ENCODE peak calls at places on chromosomes 6 and 20, in nine cellular contexts. A is adrenal gland, M is retinal pigment epithelial cell, D is prostate gland, C is cardiac fibroblast, Z is B cell, O is AG04450, I is pancreas, R is foreskin keratinocyte. N is an unnamed sample.

GRCh38 chr6:147441751-147442150 is 66.7 kb upstream of the SAMD5 start:
- DNase-seq in A (no peak), M (peak; percentile 86), D (no peak), C (no peak), Z (no peak), O (no peak), I (no peak), R (no peak), N (no peak)

GRCh38 chr6:83827050-83827449 is 26.1 kb upstream of the RIPPLY2 start:
- DNase-seq in A (no peak), M (no peak), D (no peak), C (peak; percentile 4), Z (no peak), O (no peak), I (no peak), R (no peak), N (no peak)

GRCh38 chr6:79250107-79250514 is 15.6 kb upstream of the HMGN3 start:
- DNase-seq in A (no peak), M (no peak), D (no peak), C (no peak), Z (no peak), O (no peak), I (no peak), R (no peak), N (no peak)

GRCh38 chr6:121590438-121590837 is 155.0 kb downstream of the GJA1 start:
- DNase-seq in A (no peak), M (no peak), D (no peak), C (peak; percentile 80), Z (no peak), O (no peak), I (no peak), R (no peak), N (no peak)

GRCh38 chr20:6651016-6651415 is 116.5 kb upstream of the BMP2 start:
- DNase-seq in A (peak; percentile 67), M (no peak), D (no peak), C (peak; percentile 84), Z (no peak), O (no peak), I (no peak), R (peak; percentile 81), N (no peak)

GRCh38 chr6:144912474-144912873 is 627.3 kb downstream of the UTRN start:
- DNase-seq in A (no peak), M (peak; percentile 75), D (no peak), C (peak; percentile 66), Z (no peak), O (peak; percentile 57), I (no peak), R (peak; percentile 48), N (no peak)

GRCh38 chr6:105598264-105598663 is 195.4 kb upstream of the PREP start:
- DNase-seq in A (no peak), M (no peak), D (no peak), C (no peak), Z (no peak), O (no peak), I (no peak), R (no peak), N (no peak)

GRCh38 chr6:44699082-44699481 is 311.6 kb downstream of the CDC5L start:
- DNase-seq in A (no peak), M (no peak), D (no peak), C (peak; percentile 53), Z (no peak), O (no peak), I (no peak), R (no peak), N (no peak)

GRCh38 chr20:15257471-15257870 is 920.1 kb upstream of the FLRT3 start:
- DNase-seq in A (no peak), M (no peak), D (no peak), C (no peak), Z (no peak), O (no peak), I (no peak), R (no peak), N (no peak)

GRCh38 chr20:57263127-57263609 is 3.3 kb downstream of the BMP7 start:
- DNase-seq in A (no peak), M (no peak), D (no peak), C (no peak), Z (no peak), O (no peak), I (no peak), R (no peak), N (no peak)

GRCh38 chr6:34018026-34018425 is 127.9 kb downstream of the GRM4 start:
- DNase-seq in A (no peak), M (no peak), D (no peak), C (no peak), Z (no peak), O (no peak), I (no peak), R (no peak), N (no peak)

GRCh38 chr6:31920803-31921202 is 6.7 kb upstream of the C2 start:
- DNase-seq in A (no peak), M (no peak), D (peak; percentile 41), C (peak; percentile 20), Z (no peak), O (no peak), I (no peak), R (no peak), N (no peak)

GRCh38 chr6:38554700-38555413 is 84.9 kb downstream of the BTBD9 start:
- DNase-seq in A (no peak), M (no peak), D (no peak), C (peak; percentile 60), Z (no peak), O (no peak), I (no peak), R (peak; percentile 21), N (no peak)

GRCh38 chr6:159012201-159012600 is 12.2 kb upstream of the RSPH3 start:
- DNase-seq in A (no peak), M (no peak), D (no peak), C (peak; percentile 33), Z (no peak), O (no peak), I (no peak), R (no peak), N (no peak)

GRCh38 chr6:159017757-159018559 is 18.0 kb upstream of the RSPH3 start:
- DNase-seq in A (no peak), M (no peak), D (no peak), C (no peak), Z (no peak), O (no peak), I (no peak), R (no peak), N (no peak)

GRCh38 chr6:159014406-159014805 is 14.4 kb upstream of the RSPH3 start:
- DNase-seq in A (no peak), M (no peak), D (no peak), C (no peak), Z (no peak), O (no peak), I (no peak), R (no peak), N (no peak)

GRCh38 chr6:159008656-159009288 is 8.8 kb upstream of the RSPH3 start:
- DNase-seq in A (no peak), M (no peak), D (no peak), C (peak; percentile 50), Z (no peak), O (no peak), I (no peak), R (no peak), N (no peak)

GRCh38 chr6:159013229-159013628 is 13.2 kb upstream of the RSPH3 start:
- DNase-seq in A (no peak), M (no peak), D (no peak), C (no peak), Z (no peak), O (no peak), I (no peak), R (no peak), N (no peak)
- TF ChIP-seq CTCF in A (no peak), M (no peak), D (no peak), C (no peak), Z (no peak), O (no peak), I (no peak), R (no peak), N (no peak)

DNA sequence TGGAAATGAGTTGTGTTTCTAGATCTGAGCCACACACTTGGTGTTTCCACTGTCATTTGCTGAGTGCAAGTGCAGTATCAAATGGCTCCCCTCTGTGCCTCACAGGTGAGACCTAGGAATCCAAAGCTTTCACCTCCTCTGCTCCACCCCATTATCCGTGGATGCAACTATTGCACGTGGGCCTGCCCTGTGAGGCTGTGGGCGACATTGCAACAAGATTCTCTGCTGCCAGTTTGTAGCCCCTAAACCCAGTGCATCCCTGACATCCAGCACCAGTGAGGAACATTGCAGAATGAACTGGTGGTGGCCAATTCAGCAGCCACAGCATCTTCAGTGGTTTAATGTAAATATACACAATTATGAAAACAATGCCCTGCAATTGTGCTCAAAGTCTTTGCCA is 115.0 kb upstream of the FOXA2 start:
- DNase-seq in A (no peak), M (no peak), D (no peak), C (no peak), Z (no peak), O (no peak), I (no peak), R (no peak), N (no peak)
- TF ChIP-seq CTCF in A (no peak), M (no peak), D (no peak), C (no peak), Z (no peak), O (no peak), I (no peak), R (no peak), N (no peak)

DNA sequence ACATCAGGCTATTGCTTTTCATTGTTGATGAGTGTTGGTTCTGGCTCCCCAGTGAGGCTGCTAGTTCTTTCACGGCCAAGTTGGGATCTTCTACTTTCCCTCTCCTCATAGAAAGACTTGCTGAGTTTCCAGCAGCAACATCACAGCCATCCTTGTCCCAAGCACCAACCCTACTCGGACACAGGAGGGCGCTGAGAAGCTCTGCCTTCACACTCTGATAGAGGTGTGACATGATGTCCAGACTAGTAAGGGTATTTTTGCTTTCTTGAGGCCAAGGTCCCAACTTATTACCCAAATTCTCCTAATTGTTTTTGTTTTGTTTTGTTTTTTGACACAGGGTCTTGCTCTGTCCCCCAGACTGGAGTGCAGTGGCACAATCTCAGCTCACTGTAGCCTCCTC is 3.0 kb upstream of the GCM1 start:
- DNase-seq in A (no peak), M (no peak), D (no peak), C (no peak), Z (no peak), O (no peak), I (no peak), R (no peak), N (no peak)
- TF ChIP-seq CTCF in A (no peak), M (peak; percentile 58), D (no peak), C (peak; percentile 32), Z (peak; percentile 12), O (peak; percentile 29), I (no peak), R (peak; percentile 44), N (peak; percentile 9)

DNA sequence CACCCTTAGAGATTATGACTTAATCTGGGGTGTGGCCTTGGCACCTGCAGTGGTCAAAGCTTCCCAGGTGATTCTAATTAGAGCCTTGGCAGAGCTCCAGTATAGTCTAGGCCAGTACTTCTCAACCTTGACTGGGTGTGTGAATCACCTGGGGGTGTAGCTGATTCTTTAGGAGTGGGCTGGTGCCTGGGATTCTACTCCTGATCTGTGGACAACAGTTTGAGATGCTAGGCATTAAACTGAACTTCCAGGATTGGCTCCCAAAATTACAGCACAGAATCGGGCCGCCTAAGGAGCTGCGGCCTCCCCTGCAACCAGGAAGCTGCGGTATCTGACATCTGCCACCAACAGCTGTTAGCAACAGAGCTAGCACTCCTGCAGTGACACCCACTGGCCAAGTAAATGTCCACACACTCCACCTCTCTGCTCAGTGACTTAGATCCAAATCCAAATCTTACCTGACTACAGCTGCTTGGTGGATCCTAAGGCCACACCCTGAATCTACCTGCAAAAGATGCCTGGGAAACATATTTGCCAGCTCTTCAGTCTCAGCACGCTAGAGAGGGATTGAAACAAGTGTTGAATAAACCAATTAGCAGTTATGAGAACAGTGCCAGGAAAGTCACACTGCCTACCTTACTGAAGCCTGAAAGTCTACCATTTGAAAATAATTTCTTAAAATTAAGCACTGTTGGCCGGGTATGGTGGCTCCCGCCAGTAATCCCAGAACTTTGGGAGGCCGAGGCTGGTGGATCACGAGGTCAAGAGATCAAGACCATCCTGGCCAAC is 126.7 kb downstream of the UNC5CL start:
- DNase-seq in A (peak; percentile 24), M (no peak), D (peak; percentile 13), C (peak; percentile 24), Z (no peak), O (no peak), I (peak; percentile 74), R (peak; percentile 59), N (no peak)
- TF ChIP-seq CTCF in A (peak; percentile 49), M (peak; percentile 46), D (no peak), C (no peak), Z (no peak), O (peak; percentile 38), I (peak; percentile 31), R (peak; percentile 68), N (peak; percentile 35)

N was measured in upper lobe of right lung.